ENCODE peak calls at places on chromosomes 11 and 22, in four cellular contexts. H is transverse colon, C is HCT116, Q is HAP-1. K is an unnamed sample.

GRCh38 chr11:131488208-131488607 is 117.8 kb downstream of the NTM start:
- DNase-seq in H (no peak), C (no peak), Q (no peak), K (no peak)

GRCh38 chr22:48180631-48181030 is 1418.2 kb downstream of the TBC1D22A start:
- DNase-seq in C (no peak), H (no peak), Q (no peak), K (no peak)

GRCh38 chr22:19810381-19811141 is 44.1 kb downstream of the GNB1L start:
- DNase-seq in C (no peak), H (no peak), Q (no peak), K (no peak)

GRCh38 chr22:20386972-20387371 is 7.0 kb upstream of the ZNF74 start:
- DNase-seq in C (no peak), H (no peak), Q (no peak), K (no peak)

GRCh38 chr22:41468381-41469217 is at the start of the genes ACO2 and PHF5A:
- DNase-seq in H (peak; percentile 98), Q (peak; percentile 98), C (peak; percentile 97), K (peak; percentile 97)

GRCh38 chr11:125952973-125953372 is 7.1 kb downstream of the VSIG10L2 start:
- DNase-seq in C (no peak), Q (no peak), H (peak; percentile 69), K (no peak)

GRCh38 chr22:22694106-22694505 is 49.7 kb downstream of the GGTLC2 start:
- DNase-seq in H (no peak), C (no peak), Q (no peak), K (no peak)

GRCh38 chr11:28963189-28963588 is 855.0 kb downstream of the METTL15 start:
- DNase-seq in Q (no peak), H (no peak), C (no peak), K (no peak)

GRCh38 chr11:118608268-118609214 is 1.1 kb downstream of the PHLDB1 start:
- DNase-seq in C (no peak), H (peak; percentile 75), Q (peak; percentile 8), K (no peak)

GRCh38 chr11:14642873-14643696 is 519 bp upstream of the PDE3B start:
- DNase-seq in C (no peak), Q (no peak), H (peak; percentile 15), K (no peak)

GRCh38 chr11:94199367-94200130 is 70.9 kb downstream of the PANX1 start:
- DNase-seq in Q (no peak), H (no peak), C (no peak), K (no peak)

GRCh38 chr11:90701040-90701439 is 478.2 kb upstream of the CHORDC1 start:
- DNase-seq in H (no peak), Q (no peak), C (no peak), K (no peak)

GRCh38 chr11:34162856-34163255 is 57.4 kb downstream of the NAT10 start:
- DNase-seq in H (no peak), C (no peak), Q (no peak), K (no peak)

GRCh38 chr11:14182833-14183340 is 176.1 kb downstream of the RRAS2 start:
- DNase-seq in Q (no peak), H (no peak), C (no peak), K (no peak)

GRCh38 chr11:74783241-74783871 is 34.7 kb downstream of the RNF169 start:
- DNase-seq in C (peak; percentile 8), Q (no peak), H (no peak), K (no peak)

GRCh38 chr11:94521684-94522083 is 9.4 kb downstream of the C11orf97 start:
- DNase-seq in Q (no peak), H (no peak), C (no peak), K (no peak)

GRCh38 chr11:13289081-13289480 is 11.5 kb downstream of the BMAL1 start:
- DNase-seq in Q (no peak), H (no peak), C (no peak), K (no peak)

GRCh38 chr11:108538502-108538901 is 40.3 kb upstream of the POGLUT3 start:
- DNase-seq in Q (no peak), C (no peak), H (no peak), K (no peak)

GRCh38 chr11:36976740-36977139 is 378.7 kb upstream of the RAG2 start:
- DNase-seq in C (no peak), H (no peak), Q (no peak), K (no peak)

GRCh38 chr11:61700221-61700620 is 20.0 kb downstream of the DAGLA start:
- DNase-seq in Q (no peak), C (peak; percentile 38), H (peak; percentile 87), K (no peak)

GRCh38 chr11:93031386-93031785 is 61.9 kb downstream of the MTNR1B start:
- DNase-seq in Q (no peak), H (no peak), C (no peak), K (no peak)

GRCh38 chr22:41857160-41857859 is 24.4 kb downstream of the SREBF2 start:
- DNase-seq in Q (peak; percentile 63), H (peak; percentile 61), C (peak; percentile 65), K (peak; percentile 33)

GRCh38 chr11:115721309-115722007 is 217.2 kb upstream of the CADM1 start:
- DNase-seq in C (no peak), H (no peak), Q (no peak), K (no peak)

GRCh38 chr11:33753304-33753703 is 17.1 kb upstream of the CD59 start:
- DNase-seq in H (no peak), Q (no peak), C (no peak), K (no peak)

GRCh38 chr11:110095554-110095953 is 2.4 kb downstream of the ZC3H12C start:
- DNase-seq in C (peak; percentile 8), H (no peak), Q (no peak), K (no peak)

GRCh38 chr11:46252373-46252914 is 25.0 kb upstream of the CREB3L1 start:
- DNase-seq in Q (no peak), C (no peak), H (no peak), K (no peak)

GRCh38 chr11:47394322-47395224 is 13.8 kb upstream of the SLC39A13 start:
- DNase-seq in C (no peak), H (peak; percentile 60), Q (no peak), K (no peak)

GRCh38 chr22:22406445-22406844 is 102.1 kb downstream of the ZNF280B start:
- DNase-seq in C (no peak), Q (no peak), H (no peak), K (no peak)

GRCh38 chr11:60992842-60993409 is 21.4 kb downstream of the CD6 start:
- DNase-seq in C (no peak), Q (no peak), H (no peak), K (no peak)

GRCh38 chr11:4798427-4799183 is 5.6 kb downstream of the OR52R1 start:
- DNase-seq in H (no peak), C (no peak), Q (no peak), K (no peak)

GRCh38 chr11:46916669-46917108 is 1.7 kb downstream of the LRP4 start:
- DNase-seq in C (no peak), Q (peak; percentile 67), H (peak; percentile 62), K (no peak)

GRCh38 chr11:78176605-78177141 is 11.8 kb downstream of the KCTD21 start:
- DNase-seq in H (no peak), Q (no peak), C (no peak), K (no peak)

GRCh38 chr22:29260031-29260560 is 7.7 kb downstream of the RHBDD3 start:
- DNase-seq in C (no peak), Q (no peak), H (no peak), K (no peak)

GRCh38 chr22:28250036-28250695 is 331.1 kb upstream of the PITPNB start:
- DNase-seq in Q (no peak), C (no peak), H (no peak), K (no peak)

GRCh38 chr11:94020777-94021615 is at the start of gene HEPHL1:
- DNase-seq in H (no peak), Q (no peak), C (no peak), K (peak; percentile 31)

GRCh38 chr11:8604078-8604723 is 10.2 kb upstream of the STK33 start:
- DNase-seq in H (peak; percentile 67), Q (peak; percentile 35), C (peak; percentile 63), K (no peak)

GRCh38 chr11:95793111-95793510 is 2.8 kb downstream of the CEP57 start:
- DNase-seq in C (no peak), H (no peak), Q (no peak), K (no peak)
- H3K4me3 ChIP-seq in C (no peak overlapping the region), H (no peak overlapping the region), Q (no peak overlapping the region), K (no peak overlapping the region)

GRCh38 chr11:10654211-10655150 is 39.1 kb downstream of the IRAG1 start:
- DNase-seq in C (peak; percentile 55), Q (peak; percentile 18), H (no peak), K (peak; percentile 43)

GRCh38 chr11:10651579-10652361 is 41.8 kb downstream of the IRAG1 start:
- DNase-seq in C (peak; percentile 44), H (no peak), Q (no peak), K (no peak)

GRCh38 chr11:10650630-10651029 is 42.9 kb downstream of the IRAG1 start:
- DNase-seq in Q (peak; percentile 40), H (no peak), C (no peak), K (no peak)

GRCh38 chr11:10655227-10655626 is 38.3 kb downstream of the IRAG1 start:
- DNase-seq in Q (no peak), H (no peak), C (peak; percentile 41), K (no peak)

DNA sequence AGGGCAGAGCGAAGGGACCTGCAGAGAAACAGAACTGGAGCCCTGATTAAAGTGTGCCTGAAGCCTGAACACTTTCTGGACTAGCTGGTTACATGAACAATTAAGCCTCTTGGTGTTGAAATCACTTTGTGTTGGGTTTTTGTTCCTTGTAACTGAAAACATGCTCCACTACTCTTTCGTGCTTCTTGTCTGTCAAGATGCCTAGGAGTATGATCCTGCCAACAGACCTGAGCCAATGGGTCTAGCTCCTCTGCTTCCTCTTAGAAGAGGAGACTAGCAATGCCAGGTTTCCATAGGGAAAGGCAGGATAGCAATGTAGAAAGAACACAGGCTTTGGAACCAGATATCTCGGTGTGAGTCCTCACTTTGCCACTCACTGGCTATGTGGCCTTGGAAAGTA is 40.3 kb downstream of the IRAG1 start:
- DNase-seq in Q (no peak), H (no peak), C (no peak), K (no peak)
- H3K4me1 ChIP-seq in Q (peaks cover 23% of the 10 kb centered on the region), H (peaks cover 54% of the 10 kb centered on the region), C (peaks cover 98% of the 10 kb centered on the region), K (peaks cover 1% of the 10 kb centered on the region)

DNA sequence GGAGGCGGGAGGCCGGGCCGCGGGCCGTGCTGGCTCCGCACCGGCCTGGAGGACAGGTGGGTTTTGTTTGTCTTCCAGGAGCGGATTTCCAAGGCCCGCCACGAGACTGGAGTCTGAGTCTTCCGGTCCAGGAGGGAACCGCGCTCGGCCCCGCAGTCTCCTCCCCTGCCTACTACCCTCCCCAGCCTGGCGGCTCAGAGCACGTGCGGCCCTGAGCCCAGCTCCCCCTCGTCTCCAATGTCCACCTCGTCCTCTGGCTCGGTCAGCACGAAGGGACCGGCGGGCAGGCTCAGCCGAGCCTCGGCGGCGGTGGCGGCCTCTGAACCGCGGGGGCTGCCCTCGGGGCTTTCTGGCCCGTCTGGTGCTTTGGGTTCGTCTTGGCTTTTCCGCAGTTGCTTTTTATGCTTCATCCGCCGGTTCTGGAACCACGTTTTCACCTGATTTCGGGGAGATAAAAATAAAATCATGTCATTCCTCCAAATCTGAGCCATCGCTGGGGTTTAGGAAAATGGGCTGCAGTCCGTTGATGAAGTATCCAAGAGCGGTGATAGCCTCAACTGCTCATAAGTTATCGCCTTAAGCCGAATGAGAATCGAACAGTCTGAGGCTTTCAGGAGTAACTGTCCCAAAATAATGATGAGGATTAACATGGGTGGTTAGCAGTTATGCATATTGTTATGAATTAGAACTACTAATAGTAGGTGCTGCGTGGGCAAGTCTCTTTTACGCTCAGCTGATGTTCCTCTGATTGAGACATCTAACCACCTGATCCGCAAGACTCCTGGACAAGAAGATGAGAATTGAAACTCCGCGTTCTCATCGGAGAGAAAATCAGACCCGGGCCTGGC is 4.0 kb downstream of the BSX start:
- DNase-seq in C (no peak), Q (no peak), H (no peak), K (no peak)
- H3K9me3 ChIP-seq in C (no peaks in the 10 kb centered on the region), Q (no peaks in the 10 kb centered on the region), H (no peaks in the 10 kb centered on the region), K (no peaks in the 10 kb centered on the region)

GRCh38 chr11:73312036-73312435 is 4.0 kb downstream of the ARHGEF17 start:
- DNase-seq in Q (no peak), H (no peak), C (no peak), K (no peak)
- H3K4me3 ChIP-seq in Q (no peak overlapping the region), H (peak overlapping the region; percentile 62), C (no peak overlapping the region), K (no peak overlapping the region)